ENCODE peak calls at places on chromosomes 4 and X, in seven cellular contexts. Q is pancreas, C is GM12878, F is OCI-LY7, A is psoas muscle, W is esophagus squamous epithelium, P is endodermal cell. T is an unnamed sample.

GRCh38 chr4:133136833-133137232 is 12.3 kb upstream of the PCDH10 start:
- DNase-seq in P (no peak), C (no peak), W (no peak), A (no peak), Q (no peak), F (no peak), T (no peak)

GRCh38 chr4:177005801-177006230 is 213.1 kb upstream of the VEGFC start:
- DNase-seq in W (no peak), P (no peak), Q (no peak), A (no peak), F (no peak), C (no peak), T (peak; percentile 57)

GRCh38 chr4:144174401-144175067 is 34.0 kb upstream of the GYPA start:
- DNase-seq in P (no peak), W (no peak), F (peak; percentile 54), A (no peak), C (peak; percentile 16), Q (no peak), T (peak; percentile 49)

GRCh38 chr4:81845273-81845672 is 373.6 kb upstream of the RASGEF1B start:
- DNase-seq in A (no peak), P (no peak), F (no peak), Q (no peak), C (no peak), W (no peak), T (peak; percentile 11)

GRCh38 chr4:53535567-53535966 is 55.7 kb downstream of the LNX1 start:
- DNase-seq in A (no peak), W (no peak), F (no peak), P (no peak), Q (no peak), C (no peak), T (no peak)

GRCh38 chr4:42344260-42344659 is 53.0 kb upstream of the SHISA3 start:
- DNase-seq in Q (no peak), W (no peak), A (no peak), P (no peak), C (no peak), F (no peak), T (no peak)

GRCh38 chr4:152224223-152224622 is 311.7 kb downstream of the FBXW7 start:
- DNase-seq in F (no peak), W (no peak), A (no peak), C (no peak), P (no peak), Q (no peak), T (no peak)

GRCh38 chr4:116150152-116150551 is 935.2 kb downstream of the TRAM1L1 start:
- DNase-seq in Q (no peak), W (no peak), A (no peak), F (no peak), P (no peak), C (no peak), T (no peak)

GRCh38 chr4:94995684-94996394 is 238.1 kb downstream of the BMPR1B start:
- DNase-seq in A (peak; percentile 24), W (no peak), P (peak; percentile 81), C (no peak), F (no peak), Q (no peak), T (no peak)

GRCh38 chr4:11471613-11472012 is 42.9 kb upstream of the HS3ST1 start:
- DNase-seq in A (no peak), F (no peak), W (peak; percentile 11), C (peak; percentile 39), P (no peak), Q (no peak), T (no peak)

GRCh38 chr4:184850431-184851199 is 24.8 kb upstream of the ACSL1 start:
- DNase-seq in P (no peak), F (peak; percentile 3), C (no peak), Q (no peak), A (no peak), W (no peak), T (no peak)

GRCh38 chrX:49176421-49177326 is 5.0 kb downstream of the PLP2 start:
- DNase-seq in A (no peak), C (no peak), F (no peak), P (no peak), Q (no peak), W (no peak), T (no peak)

GRCh38 chr4:96347582-96347981 is 507.7 kb downstream of the PDHA2 start:
- DNase-seq in C (no peak), F (no peak), P (no peak), Q (no peak), A (no peak), W (no peak), T (peak; percentile 66)

GRCh38 chrX:107823456-107823855 is 2.2 kb upstream of the MID2 start:
- DNase-seq in P (no peak), Q (no peak), C (no peak), A (no peak), F (no peak), W (no peak), T (peak; percentile 63)

GRCh38 chr4:106914223-106914622 is 121.9 kb downstream of the DKK2 start:
- DNase-seq in A (no peak), Q (no peak), F (no peak), W (no peak), P (no peak), C (no peak), T (no peak)

GRCh38 chr4:56995525-56995924 is 16.8 kb downstream of the POLR2B start:
- DNase-seq in P (no peak), W (no peak), A (peak; percentile 37), C (no peak), F (no peak), Q (no peak), T (peak; percentile 76)

GRCh38 chr4:37873383-37873782 is 17.5 kb upstream of the TBC1D1 start:
- DNase-seq in P (no peak), C (no peak), Q (no peak), W (no peak), A (no peak), F (no peak), T (peak; percentile 27)

GRCh38 chr4:30696195-30696594 is 24.0 kb upstream of the PCDH7 start:
- DNase-seq in A (no peak), P (no peak), F (no peak), Q (no peak), C (no peak), W (no peak), T (no peak)

GRCh38 chrX:100750901-100751300 is 19.0 kb upstream of the SYTL4 start:
- DNase-seq in P (no peak), Q (no peak), W (no peak), C (no peak), A (no peak), F (no peak), T (no peak)

GRCh38 chr4:48379587-48380140 is 38.3 kb downstream of the SLAIN2 start:
- DNase-seq in F (no peak), P (no peak), A (no peak), C (no peak), Q (no peak), W (no peak), T (no peak)

GRCh38 chrX:96372313-96373046 is 312.2 kb upstream of the DIAPH2 start:
- DNase-seq in W (no peak), C (no peak), Q (no peak), F (peak; percentile 21), A (no peak), P (peak; percentile 57), T (peak; percentile 22)
- H3K4me3 ChIP-seq in W (peak overlapping the region; percentile 32), C (no peak overlapping the region), Q (no peak overlapping the region), F (no peak overlapping the region), A (no peak overlapping the region), P (no peak overlapping the region), T (no peak overlapping the region)

GRCh38 chrX:19839770-19840254 is 47.6 kb downstream of the SH3KBP1 start:
- DNase-seq in C (peak; percentile 64), A (no peak), W (no peak), P (no peak), Q (no peak), F (peak; percentile 74), T (no peak)
- H3K27ac ChIP-seq in C (peak overlapping the region; percentile 84), A (no peak overlapping the region), W (no peak overlapping the region), P (no peak overlapping the region), Q (no peak overlapping the region), F (peak overlapping the region; percentile 81), T (no peak overlapping the region)

DNA sequence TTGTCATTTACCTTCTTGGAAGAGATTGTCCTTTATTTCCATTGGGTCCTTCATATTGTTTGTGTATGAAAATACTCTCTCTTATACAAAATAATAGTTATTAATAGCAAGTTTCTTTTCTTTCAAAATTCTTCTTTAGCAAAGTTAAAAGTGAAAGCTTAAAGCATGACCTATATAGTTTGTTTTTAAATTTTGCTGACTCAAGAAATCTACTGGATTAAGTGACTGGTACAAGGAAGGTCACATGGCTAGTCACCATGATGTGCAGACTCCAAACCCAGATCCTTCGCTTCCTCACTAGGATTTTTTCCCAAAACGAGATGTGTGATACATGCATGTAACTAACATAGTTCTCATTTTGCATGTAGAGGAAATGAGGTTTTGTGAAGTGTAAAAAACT is 322.7 kb downstream of the FRMPD4 start:
- DNase-seq in P (no peak), Q (no peak), F (no peak), A (no peak), C (no peak), W (no peak), T (no peak)
- TF ChIP-seq CTCF in P (no peak), Q (no peak), F (no peak), A (no peak), C (no peak), W (no peak), T (no peak)

GRCh38 chrX:138709886-138710285 is 1.6 kb downstream of the FGF13 start:
- DNase-seq in F (no peak), P (no peak), Q (no peak), A (no peak), W (no peak), C (no peak), T (no peak)

GRCh38 chrX:138710866-138711331 is 618 bp downstream of the FGF13 start:
- DNase-seq in A (peak; percentile 12), W (no peak), C (no peak), Q (peak; percentile 55), F (no peak), P (peak; percentile 72), T (no peak)

GRCh38 chrX:138708268-138708667 is 3.2 kb downstream of the FGF13 start:
- DNase-seq in A (no peak), Q (no peak), F (no peak), W (no peak), P (no peak), C (no peak), T (no peak)

GRCh38 chrX:138710311-138710791 is 1.2 kb downstream of the FGF13 start:
- DNase-seq in A (peak; percentile 9), W (no peak), P (peak; percentile 57), Q (peak; percentile 51), F (no peak), C (no peak), T (no peak)

DNA sequence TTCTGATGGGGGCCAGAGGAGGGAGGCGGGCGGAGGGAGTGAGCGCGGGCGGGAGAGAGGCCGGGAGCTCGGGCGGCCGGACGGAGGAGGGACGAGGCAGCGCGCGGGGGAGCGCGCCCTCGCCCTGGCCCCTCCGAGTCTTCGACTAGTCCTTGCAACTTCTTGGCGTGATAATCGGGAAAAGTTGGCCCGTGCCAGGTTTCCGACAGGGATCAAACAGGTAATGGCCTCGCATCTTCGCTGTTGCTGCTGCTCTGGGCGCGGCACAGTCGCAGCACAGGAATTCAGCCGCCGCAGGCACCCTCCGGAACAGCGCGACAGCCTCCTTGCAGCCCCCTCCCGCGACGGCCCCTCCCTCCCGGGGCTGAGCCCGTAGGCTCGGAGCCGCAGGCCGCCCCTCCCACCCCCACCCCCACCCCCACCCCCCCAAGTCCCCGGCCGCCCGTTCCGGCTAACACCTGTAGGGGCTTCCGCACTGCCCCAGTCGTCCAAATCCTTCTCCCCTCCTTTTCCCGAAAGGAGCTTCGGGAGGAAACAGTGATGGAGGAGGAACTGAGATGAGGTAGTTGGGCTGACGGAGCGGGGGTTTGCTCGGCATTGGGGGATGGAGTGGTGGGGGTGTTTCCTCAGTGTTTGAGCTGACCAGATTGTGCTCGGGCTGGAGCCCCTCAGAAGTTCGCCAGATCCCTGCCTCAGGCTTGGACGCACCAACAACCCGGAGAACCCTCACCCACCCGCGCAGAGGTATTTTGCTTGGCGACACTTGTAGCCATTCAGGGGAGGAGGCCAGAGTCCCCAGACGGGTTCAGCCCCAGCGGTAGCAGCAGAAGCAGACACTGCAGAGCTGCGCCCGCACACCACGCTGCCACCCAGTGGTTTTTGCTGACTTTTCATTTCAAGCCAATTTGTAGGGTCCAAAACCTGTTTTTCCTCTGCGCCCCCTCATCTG is at the start of gene FGF13:
- DNase-seq in A (peak; percentile 17), C (no peak), F (no peak), P (peak; percentile 85), W (no peak), Q (peak; percentile 59), T (no peak)
- H3K4me3 ChIP-seq in A (peak within 1 kb of the TSS; percentile 58), C (no peak within 1 kb of the TSS), F (no peak within 1 kb of the TSS), P (peak within 1 kb of the TSS; percentile 86), W (peak within 1 kb of the TSS; percentile 65), Q (peak within 1 kb of the TSS; percentile 33), T (peak within 1 kb of the TSS; percentile 37)